ENCODE peak calls at places on chromosomes 2 and 18, in ten cellular contexts. K is ACHN; G is psoas muscle; R is esophagus squamous epithelium; P is caudate nucleus; Z is H9; F is activated CD4-positive, CD25-positive, alpha-beta regulatory T cell; O is hippocampal formation; B is NCI-H1417; S is nucleus accumbens. Q is an unnamed sample.

GRCh38 chr2:240367721-240368120 is 67.7 kb upstream of the GPC1 start:
- DNase-seq in K (no peak), G (peak; percentile 52), R (no peak), P (no peak), Z (no peak), F (no peak), O (no peak), B (no peak), S (no peak), Q (no peak)

GRCh38 chr2:219689676-219690628 is 62.5 kb downstream of the SLC4A3 start:
- DNase-seq in K (peak; percentile 78), G (no peak), R (no peak), P (peak; percentile 3), Z (peak; percentile 65), F (no peak), O (no peak), B (peak; percentile 27), S (peak; percentile 5), Q (no peak)

GRCh38 chr2:226123307-226123706 is 676.3 kb downstream of the IRS1 start:
- DNase-seq in K (no peak), G (no peak), R (no peak), P (no peak), Z (no peak), F (no peak), O (no peak), B (no peak), S (no peak), Q (peak; percentile 55)

GRCh38 chr18:9643549-9643948 is 29.2 kb upstream of the PPP4R1 start:
- DNase-seq in K (peak; percentile 96), G (no peak), R (no peak), P (no peak), Z (peak; percentile 76), F (no peak), O (no peak), B (no peak), S (no peak), Q (peak; percentile 92)

GRCh38 chr2:144198116-144198515 is 321.8 kb downstream of the ZEB2 start:
- DNase-seq in K (peak; percentile 37), G (no peak), R (no peak), P (no peak), Z (no peak), F (no peak), O (no peak), B (no peak), S (no peak), Q (peak; percentile 8)

GRCh38 chr18:32424696-32425095 is 46.0 kb downstream of the GAREM1 start:
- DNase-seq in K (no peak), G (no peak), R (no peak), P (no peak), Z (no peak), F (no peak), O (no peak), B (no peak), S (no peak), Q (no peak)

GRCh38 chr2:128446866-128447537 is 128.3 kb upstream of the HS6ST1 start:
- DNase-seq in K (no peak), G (no peak), R (no peak), P (no peak), Z (peak; percentile 19), F (no peak), O (no peak), B (no peak), S (no peak), Q (no peak)

GRCh38 chr2:189408294-189408693 is 33.0 kb upstream of the WDR75 start:
- DNase-seq in K (no peak), G (no peak), R (no peak), P (no peak), Z (no peak), F (no peak), O (no peak), B (no peak), S (no peak), Q (no peak)

GRCh38 chr2:239630618-239631286 is 229.9 kb upstream of the HDAC4 start:
- DNase-seq in K (peak; percentile 76), G (peak; percentile 83), R (no peak), P (no peak), Z (no peak), F (no peak), O (no peak), B (no peak), S (no peak), Q (peak; percentile 8)

GRCh38 chr18:62838475-62839098 is 123.2 kb downstream of the PHLPP1 start:
- DNase-seq in K (no peak), G (no peak), R (no peak), P (no peak), Z (no peak), F (no peak), O (no peak), B (no peak), S (no peak), Q (no peak)

GRCh38 chr2:203740741-203741363 is 34.4 kb downstream of the CD28 start:
- DNase-seq in K (no peak), G (no peak), R (no peak), P (no peak), Z (no peak), F (no peak), O (no peak), B (no peak), S (no peak), Q (no peak)

GRCh38 chr2:96143848-96144480 is 1.3 kb downstream of the DUSP2 start:
- DNase-seq in K (no peak), G (peak; percentile 54), R (no peak), P (no peak), Z (peak; percentile 81), F (no peak), O (no peak), B (peak; percentile 63), S (no peak), Q (no peak)

GRCh38 chr2:63601061-63601460 is 12.3 kb downstream of the MDH1 start:
- DNase-seq in K (no peak), G (no peak), R (no peak), P (no peak), Z (no peak), F (no peak), O (no peak), B (no peak), S (no peak), Q (no peak)

GRCh38 chr2:49687873-49688272 is 533.6 kb upstream of the FSHR start:
- DNase-seq in K (peak; percentile 30), G (no peak), R (no peak), P (no peak), Z (no peak), F (no peak), O (no peak), B (no peak), S (no peak), Q (no peak)

GRCh38 chr2:217872319-217872718 is 130.5 kb downstream of the TNS1 start:
- DNase-seq in K (no peak), G (no peak), R (no peak), P (no peak), Z (no peak), F (no peak), O (no peak), B (no peak), S (no peak), Q (no peak)

GRCh38 chr2:107625982-107626381 is 200.7 kb upstream of the RGPD4 start:
- DNase-seq in K (no peak), G (no peak), R (no peak), P (no peak), Z (no peak), F (no peak), O (no peak), B (no peak), S (no peak), Q (no peak)